ENCODE peak calls at places on chromosome 9, in seven cellular contexts. U is GM12865, R is Karpas-422, N is ureter, W is NCI-H2029 treated with DMSO at 0.1 percent for 48 hours, C is cardiac fibroblast, F is G401. D is an unnamed sample.

GRCh38 chr9:112443200-112443599 is 43.4 kb upstream of the KIAA1958 start:
- DNase-seq in F (peak), C (peak), U (peak), N (no peak), W (no peak), R (peak), D (no peak)

GRCh38 chr9:136048560-136049411 is 46.3 kb downstream of the NACC2 start:
- DNase-seq in N (no peak), U (no peak), R (no peak), W (no peak), C (no peak), F (no peak), D (no peak)

GRCh38 chr9:124779368-124780059 is 2.6 kb downstream of the OLFML2A start:
- DNase-seq in W (no peak), C (peak), N (peak), F (no peak), R (peak), U (no peak), D (no peak)

GRCh38 chr9:121650220-121651013 is 1.0 kb upstream of the DAB2IP start:
- DNase-seq in F (no peak), C (peak), U (no peak), N (peak), R (no peak), W (no peak), D (no peak)

GRCh38 chr9:107523539-107523938 is 34.0 kb upstream of the KLF4 start:
- DNase-seq in W (no peak), R (no peak), U (no peak), F (no peak), C (no peak), N (no peak), D (no peak)

GRCh38 chr9:35374436-35374835 is 115.5 kb upstream of the RUSC2 start:
- DNase-seq in C (no peak), U (no peak), F (no peak), N (no peak), R (no peak), W (peak), D (no peak)

GRCh38 chr9:38705917-38706316 is 14.0 kb downstream of the FAM240B start:
- DNase-seq in U (no peak), W (no peak), N (no peak), C (no peak), F (no peak), R (no peak), D (no peak)

GRCh38 chr9:122134822-122135528 is 24.6 kb downstream of the NDUFA8 start:
- DNase-seq in C (peak), W (no peak), F (no peak), U (no peak), N (peak), R (no peak), D (no peak)

GRCh38 chr9:83062653-83063527 is at the start of gene RASEF:
- DNase-seq in U (no peak), F (no peak), C (no peak), N (peak), R (no peak), W (peak), D (no peak)

GRCh38 chr9:214488-215448 is at the start of gene DOCK8:
- DNase-seq in N (peak), U (peak), W (no peak), F (no peak), R (peak), C (peak), D (no peak)

GRCh38 chr9:77512876-77513275 is 135.2 kb downstream of the GNA14 start:
- DNase-seq in F (no peak), R (no peak), U (no peak), W (peak), N (no peak), C (peak), D (no peak)